ENCODE peak calls at places on chromosomes 13 and 19, in six cellular contexts. Q, X, O, F, J and V are unnamed samples.

GRCh38 chr13:98267080-98267912 is 90.2 kb upstream of the RNF113B start:
- DNase-seq in F (no peak), Q (no peak), X (no peak), O (peak), J (no peak), V (no peak)

GRCh38 chr19:873084-874019 is 13.9 kb downstream of the CFD start:
- DNase-seq in X (peak), F (no peak), Q (peak), O (no peak), J (peak), V (no peak)

GRCh38 chr13:22455036-22455435 is 725.7 kb upstream of the SGCG start:
- DNase-seq in J (no peak), X (no peak), O (no peak), F (no peak), Q (no peak), V (no peak)

GRCh38 chr19:13119654-13120053 is 1.6 kb downstream of the NACC1 start:
- DNase-seq in O (no peak), J (no peak), F (no peak), X (no peak), Q (no peak), V (no peak)

GRCh38 chr13:64928704-64929499 is 2301.2 kb downstream of the PCDH9 start:
- DNase-seq in X (peak), J (no peak), Q (no peak), F (no peak), O (no peak), V (no peak)

GRCh38 chr13:21001471-21001870 is 59.9 kb downstream of the LATS2 start:
- DNase-seq in J (no peak), X (no peak), F (no peak), Q (no peak), O (no peak), V (no peak)

GRCh38 chr13:26881154-26881553 is 120.6 kb upstream of the GPR12 start:
- DNase-seq in O (no peak), Q (peak), X (no peak), F (no peak), J (no peak), V (peak)

GRCh38 chr19:48258350-48258749 is 2.6 kb upstream of the CARD8 start:
- DNase-seq in F (no peak), O (no peak), J (no peak), Q (no peak), X (no peak), V (no peak)

GRCh38 chr13:50576156-50576555 is 267.3 kb downstream of the DLEU7 start:
- DNase-seq in O (no peak), Q (no peak), X (no peak), J (no peak), F (no peak), V (no peak)

GRCh38 chr13:111198979-111199378 is 83.9 kb downstream of the ARHGEF7 start:
- DNase-seq in Q (no peak), X (no peak), F (no peak), J (no peak), O (no peak), V (no peak)

GRCh38 chr13:100543872-100544602 is 44.6 kb downstream of the GGACT start:
- DNase-seq in F (no peak), J (no peak), O (peak), Q (no peak), X (no peak), V (no peak)

GRCh38 chr13:34340534-34340933 is 522.6 kb downstream of the RFC3 start:
- DNase-seq in X (no peak), Q (no peak), F (no peak), J (no peak), O (no peak), V (peak)

GRCh38 chr13:26037302-26037701 is 14.5 kb downstream of the SHISA2 start:
- DNase-seq in Q (no peak), O (no peak), X (peak), F (peak), J (peak), V (no peak)

GRCh38 chr19:13095393-13095784 is 7.3 kb downstream of the LYL1 start:
- DNase-seq in X (no peak), J (no peak), Q (no peak), O (no peak), F (no peak), V (no peak)

GRCh38 chr19:28961772-28962500 is 251.0 kb downstream of the UQCRFS1 start:
- DNase-seq in F (no peak), X (no peak), J (no peak), O (no peak), Q (no peak), V (no peak)

GRCh38 chr19:373391-374182 is 29.0 kb upstream of the MIER2 start:
- DNase-seq in X (no peak), Q (no peak), F (no peak), J (peak), O (no peak), V (no peak)

GRCh38 chr13:45859682-45860081 is 8.1 kb upstream of the SIAH3 start:
- DNase-seq in X (no peak), J (no peak), O (no peak), Q (no peak), F (no peak), V (no peak)

GRCh38 chr19:15280048-15280725 is 47.9 kb upstream of the EPHX3 start:
- DNase-seq in O (no peak), J (no peak), Q (no peak), X (no peak), F (no peak), V (no peak)

GRCh38 chr19:49779731-49780578 is 13.2 kb downstream of the AP2A1 start:
- DNase-seq in Q (no peak), J (no peak), X (no peak), F (no peak), O (no peak), V (no peak)

GRCh38 chr13:50244913-50245574 is 229.8 kb downstream of the KCNRG start:
- DNase-seq in F (no peak), J (peak), O (peak), Q (no peak), X (peak), V (peak)

GRCh38 chr13:104301216-104301975 is 1235.2 kb upstream of the SLC10A2 start:
- DNase-seq in J (no peak), X (no peak), F (no peak), O (no peak), Q (no peak), V (no peak)

GRCh38 chr13:79775830-79776229 is 294.9 kb downstream of the NDFIP2 start:
- DNase-seq in X (peak), F (no peak), O (peak), J (no peak), Q (no peak), V (peak)

GRCh38 chr13:46165485-46166220 is 16.3 kb downstream of the LCP1 start:
- DNase-seq in X (no peak), J (no peak), F (no peak), Q (no peak), O (no peak), V (no peak)

GRCh38 chr19:11268783-11269267 is 6.5 kb upstream of the DOCK6 start:
- DNase-seq in Q (peak), F (no peak), J (peak), O (peak), X (no peak), V (no peak)

GRCh38 chr13:100497394-100497793 is 91.2 kb downstream of the GGACT start:
- DNase-seq in J (peak), O (no peak), X (no peak), Q (no peak), F (no peak), V (no peak)

GRCh38 chr19:58196911-58197616 is 14.2 kb downstream of the ZNF274 start:
- DNase-seq in J (no peak), Q (no peak), X (no peak), O (peak), F (no peak), V (peak)

GRCh38 chr13:66329988-66330429 is 900.1 kb downstream of the PCDH9 start:
- DNase-seq in F (no peak), Q (no peak), O (no peak), J (no peak), X (no peak), V (no peak)

GRCh38 chr19:57262044-57262443 is 18.2 kb upstream of the ZNF460 start:
- DNase-seq in F (no peak), X (no peak), O (no peak), Q (no peak), J (no peak), V (no peak)

GRCh38 chr19:4157164-4157563 is 3.7 kb downstream of the CREB3L3 start:
- DNase-seq in Q (peak), O (no peak), X (no peak), F (no peak), J (no peak), V (no peak)

GRCh38 chr19:51365211-51366049 is 758 bp downstream of the ETFB start:
- DNase-seq in X (no peak), F (no peak), J (no peak), Q (no peak), O (peak), V (peak)

GRCh38 chr19:35350591-35350990 is 2.9 kb downstream of the FFAR1 start:
- DNase-seq in Q (no peak), F (no peak), J (no peak), O (no peak), X (no peak), V (no peak)

GRCh38 chr19:35349614-35350521 is 2.2 kb downstream of the FFAR1 start:
- DNase-seq in F (no peak), X (no peak), O (no peak), Q (no peak), J (peak), V (no peak)

GRCh38 chr19:35347171-35347929 is at the start of gene FFAR1:
- DNase-seq in Q (no peak), F (no peak), X (no peak), J (peak), O (no peak), V (no peak)

GRCh38 chr19:35347930-35348298 is 212 bp downstream of the FFAR1 start:
- DNase-seq in X (no peak), J (peak), F (no peak), O (no peak), Q (no peak), V (no peak)

DNA sequence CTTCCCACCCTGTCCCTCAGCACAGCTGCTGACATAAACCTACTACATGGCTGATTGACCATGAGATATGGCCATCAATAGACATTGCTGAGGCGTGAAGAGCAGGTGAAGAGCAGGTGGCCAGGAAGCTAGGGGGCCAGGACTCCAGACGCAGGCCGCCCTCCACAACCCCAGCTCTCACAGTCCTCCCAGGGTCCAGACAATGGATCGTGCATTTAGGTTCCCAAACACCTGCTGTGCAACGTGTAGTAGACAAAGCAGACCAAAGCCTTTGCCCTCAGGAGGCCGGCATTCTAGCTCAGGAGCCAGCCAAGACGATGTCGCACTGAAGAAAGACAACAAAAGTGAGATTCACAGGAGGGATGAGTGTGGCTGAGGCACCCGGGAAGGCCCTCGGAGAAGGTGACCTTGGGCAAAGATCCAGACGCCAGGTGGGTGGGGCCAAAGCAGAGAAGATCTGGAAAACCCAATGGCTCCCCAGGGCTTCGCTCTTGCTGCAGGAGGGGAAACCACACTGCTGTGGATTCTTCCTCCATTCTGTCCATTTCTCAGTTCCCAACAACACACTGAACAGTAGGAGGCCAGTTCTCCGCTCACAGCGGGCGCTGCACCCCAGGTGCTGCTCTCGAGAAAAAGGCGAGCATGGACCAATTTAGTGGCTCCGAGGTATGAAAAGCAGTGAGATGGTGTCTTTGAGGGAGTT is 1.4 kb downstream of the FFAR1 start:
- DNase-seq in Q (no peak), F (no peak), O (no peak), X (no peak), J (peak), V (no peak)
- TF ChIP-seq JUND in Q (no peak), F (no peak), O (no peak), X (no peak), J (no peak), V (no peak)

DNA sequence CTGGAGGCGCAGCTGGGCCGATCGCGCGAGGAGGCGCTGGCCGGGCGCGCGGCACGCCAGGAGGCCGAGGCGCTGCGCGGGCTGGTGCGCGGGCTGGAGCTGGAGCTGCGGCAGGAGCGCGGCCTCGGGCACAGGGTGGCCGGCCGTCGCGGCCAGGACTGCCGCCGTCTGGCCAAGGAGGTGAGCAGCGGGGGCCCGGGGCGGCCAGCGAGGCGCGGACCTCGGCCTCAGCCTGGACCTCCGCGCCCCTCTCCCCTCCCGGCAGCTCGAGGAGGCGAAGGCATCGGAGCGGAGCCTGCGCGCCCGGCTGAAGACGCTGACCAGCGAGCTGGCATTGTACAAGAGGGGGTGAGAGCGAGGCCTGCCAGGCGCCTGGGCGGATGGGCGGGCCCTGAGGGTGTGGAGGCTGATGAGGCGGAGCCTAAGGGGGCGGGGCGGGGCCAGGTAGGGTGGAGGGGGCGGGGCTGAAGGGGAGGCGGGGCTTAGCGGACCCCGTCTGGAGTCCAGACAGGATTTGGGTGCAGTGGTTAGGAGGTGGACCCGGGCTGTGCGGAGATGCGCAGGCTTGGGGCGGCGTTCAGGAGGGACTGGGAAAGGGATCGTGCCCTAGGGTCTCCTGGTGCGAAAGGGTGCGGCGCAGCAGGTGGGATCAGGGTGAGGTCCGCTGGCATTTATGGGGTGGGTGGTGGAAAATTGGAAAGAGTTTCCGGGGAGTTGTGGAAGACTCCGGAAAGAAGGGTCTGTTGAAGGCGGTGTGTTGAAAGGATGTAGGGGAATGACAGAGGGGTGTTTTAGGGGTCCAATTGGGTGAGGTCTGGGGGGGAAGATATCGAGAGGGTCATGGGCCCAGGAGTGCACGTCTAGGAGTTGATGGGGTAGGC is 7.5 kb downstream of the PGLYRP1 start:
- DNase-seq in Q (peak), O (no peak), J (peak), X (no peak), F (peak), V (peak)
- TF ChIP-seq JUND in Q (no peak), O (no peak), J (no peak), X (no peak), F (no peak), V (no peak)

GRCh38 chr19:46014534-46014933 is 8.3 kb downstream of the PGLYRP1 start:
- DNase-seq in O (no peak), F (no peak), X (no peak), J (no peak), Q (no peak), V (peak)

GRCh38 chr19:46006411-46006810 is 11.1 kb downstream of the CCDC61 start:
- DNase-seq in X (no peak), F (no peak), J (no peak), Q (no peak), O (no peak), V (no peak)

GRCh38 chr19:46009530-46010510 is 13.0 kb downstream of the PGLYRP1 start:
- DNase-seq in O (peak), Q (peak), F (no peak), J (peak), X (peak), V (peak)
- TF ChIP-seq JUND in O (no peak), Q (no peak), F (no peak), J (peak), X (no peak), V (no peak)

GRCh38 chr19:33024398-33024797 is 40.3 kb downstream of the RHPN2 start:
- DNase-seq in J (no peak), F (no peak), Q (no peak), O (no peak), X (peak), V (no peak)

DNA sequence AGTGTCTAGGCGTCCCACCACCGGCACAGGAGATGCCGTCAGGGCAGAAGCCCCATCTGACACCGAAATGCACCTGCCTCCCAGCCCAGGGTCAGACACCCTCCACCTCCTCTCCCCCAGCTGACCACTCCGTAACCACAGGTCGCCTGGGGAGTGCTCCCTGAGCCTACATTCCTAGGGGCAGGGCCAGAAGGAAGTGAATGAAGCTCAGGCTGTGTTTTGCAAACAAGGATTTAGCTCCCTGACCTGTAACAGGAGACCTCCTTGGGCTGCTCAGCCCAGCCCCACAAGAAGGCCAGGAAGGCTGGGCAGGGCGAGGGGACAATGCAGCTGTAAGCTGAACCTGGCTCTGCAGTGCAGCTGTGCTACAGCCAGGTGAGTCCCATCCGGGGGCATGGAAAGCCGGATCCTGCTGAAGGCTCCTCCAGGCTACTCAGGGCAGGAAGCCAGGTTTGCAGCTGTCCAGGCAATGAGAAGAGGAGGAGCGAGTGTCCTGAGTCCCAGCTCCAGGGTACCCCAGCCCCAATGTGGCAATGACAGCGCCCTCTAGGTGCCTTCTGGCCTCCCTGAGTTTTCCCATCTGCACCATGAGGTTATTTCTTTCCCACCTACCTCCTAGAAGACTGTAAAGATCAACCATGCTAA is 42.1 kb downstream of the RHPN2 start:
- DNase-seq in F (peak), Q (no peak), O (no peak), X (no peak), J (no peak), V (no peak)
- TF ChIP-seq JUND in F (peak), Q (no peak), O (no peak), X (no peak), J (no peak), V (no peak)

GRCh38 chr13:106105153-106105552 is 430.3 kb downstream of the EFNB2 start:
- DNase-seq in O (no peak), Q (no peak), J (no peak), X (no peak), F (no peak), V (no peak)
- TF ChIP-seq JUND in O (no peak), Q (no peak), J (no peak), X (no peak), F (no peak), V (no peak)